ENCODE peak calls at places on chromosomes 2 and 18, in seven cellular contexts. W, V, C, Z, U, T and Q are unnamed samples.

GRCh38 chr18:10928971-10929373 is 220.4 kb downstream of the PIEZO2 start:
- DNase-seq in W (no peak), C (no peak), U (peak), Z (no peak), V (peak), T (no peak), Q (no peak)

GRCh38 chr2:137924019-137924418 is 40.3 kb upstream of the HNMT start:
- DNase-seq in U (no peak), W (peak), V (no peak), Z (peak), T (no peak), C (no peak), Q (no peak)

GRCh38 chr2:145027073-145027459 is 507.1 kb upstream of the ZEB2 start:
- DNase-seq in T (no peak), U (no peak), Z (no peak), V (no peak), W (no peak), C (no peak), Q (no peak)

GRCh38 chr18:8462651-8463185 is 146.5 kb upstream of the RAB12 start:
- DNase-seq in U (no peak), T (no peak), Z (no peak), C (no peak), V (no peak), W (no peak), Q (no peak)

GRCh38 chr2:71330155-71330554 is 1.4 kb upstream of the ZNF638 start:
- DNase-seq in C (no peak), V (no peak), Z (no peak), W (no peak), U (no peak), T (no peak), Q (no peak)

GRCh38 chr2:177753682-177754475 is 318.7 kb downstream of the PDE11A start:
- DNase-seq in U (no peak), V (no peak), C (no peak), Z (peak), T (peak), W (peak), Q (peak)

GRCh38 chr2:74860079-74860478 is 26.2 kb downstream of the HK2 start:
- DNase-seq in W (no peak), T (no peak), V (no peak), Z (no peak), C (no peak), U (no peak), Q (no peak)

GRCh38 chr2:231531408-231532188 is 1.4 kb upstream of the NMUR1 start:
- DNase-seq in C (no peak), W (no peak), V (no peak), T (no peak), U (no peak), Z (no peak), Q (no peak)

GRCh38 chr2:43199492-43200481 is 26.6 kb downstream of the ZFP36L2 start:
- DNase-seq in T (peak), V (no peak), C (no peak), U (no peak), W (no peak), Z (no peak), Q (no peak)

GRCh38 chr2:79275197-79275596 is 115.6 kb upstream of the REG3A start:
- DNase-seq in C (no peak), W (no peak), T (no peak), U (no peak), V (no peak), Z (no peak), Q (no peak)

GRCh38 chr2:69335291-69335690 is 51.7 kb downstream of the GFPT1 start:
- DNase-seq in W (no peak), T (no peak), V (no peak), C (no peak), U (no peak), Z (no peak), Q (no peak)

GRCh38 chr2:3466966-3467365 is 52.4 kb downstream of the ADI1 start:
- DNase-seq in C (no peak), Z (no peak), U (no peak), W (no peak), T (no peak), V (no peak), Q (no peak)

GRCh38 chr2:205451901-205452300 is 230.4 kb upstream of the NRP2 start:
- DNase-seq in V (no peak), W (no peak), U (no peak), C (no peak), Z (no peak), T (no peak), Q (no peak)

GRCh38 chr18:51151568-51152511 is 45.6 kb downstream of the MEX3C start:
- DNase-seq in T (no peak), Z (no peak), C (peak), V (peak), W (no peak), U (peak), Q (peak)

GRCh38 chr2:218806346-218806978 is 24.5 kb downstream of the CYP27A1 start:
- DNase-seq in U (no peak), C (no peak), V (no peak), W (peak), T (peak), Z (peak), Q (peak)

GRCh38 chr2:158038906-158039305 is 62.8 kb upstream of the UPP2 start:
- DNase-seq in W (no peak), U (no peak), V (no peak), C (no peak), Z (no peak), T (no peak), Q (no peak)

GRCh38 chr18:22840606-22841144 is 92.5 kb upstream of the RBBP8 start:
- DNase-seq in C (no peak), U (no peak), Z (no peak), W (no peak), V (no peak), T (no peak), Q (no peak)

GRCh38 chr18:58525517-58525916 is 103.4 kb downstream of the ALPK2 start:
- DNase-seq in Z (no peak), C (no peak), T (no peak), V (no peak), W (no peak), U (no peak), Q (no peak)

GRCh38 chr2:177242136-177242987 is 22.2 kb downstream of the NFE2L2 start:
- DNase-seq in T (peak), U (no peak), C (no peak), W (peak), V (no peak), Z (peak), Q (peak)

GRCh38 chr18:74906189-74906588 is 302.8 kb downstream of the PTGR3 start:
- DNase-seq in W (no peak), C (no peak), V (no peak), U (no peak), T (no peak), Z (no peak), Q (no peak)

GRCh38 chr2:234463626-234464290 is 33.1 kb downstream of the ARL4C start:
- DNase-seq in C (peak), V (no peak), Z (no peak), U (no peak), W (no peak), T (peak), Q (no peak)

GRCh38 chr2:5693288-5694015 is 1.3 kb downstream of the SOX11 start:
- DNase-seq in C (no peak), W (no peak), T (no peak), V (no peak), U (peak), Z (no peak), Q (no peak)

GRCh38 chr18:77376043-77376732 is 126.5 kb downstream of the GALR1 start:
- DNase-seq in W (no peak), Z (no peak), T (no peak), U (no peak), C (no peak), V (no peak), Q (no peak)

GRCh38 chr2:209547726-209548125 is 123.9 kb downstream of the MAP2 start:
- DNase-seq in U (no peak), V (no peak), Z (no peak), T (no peak), W (no peak), C (no peak), Q (no peak)

GRCh38 chr2:151243468-151243867 is 18.2 kb downstream of the RBM43 start:
- DNase-seq in V (no peak), W (no peak), Z (no peak), C (no peak), U (no peak), T (no peak), Q (no peak)

GRCh38 chr2:127122351-127123027 is 15.5 kb upstream of the BIN1 start:
- DNase-seq in Z (no peak), V (no peak), U (no peak), T (no peak), W (no peak), C (no peak), Q (no peak)

GRCh38 chr18:56202567-56203136 is 435.7 kb downstream of the TXNL1 start:
- DNase-seq in Z (no peak), C (no peak), W (peak), T (no peak), U (no peak), V (no peak), Q (no peak)

GRCh38 chr2:168060956-168061750 is 186.2 kb downstream of the STK39 start:
- DNase-seq in V (no peak), T (no peak), C (no peak), Z (no peak), U (no peak), W (no peak), Q (no peak)

GRCh38 chr2:24815171-24815570 is 21.9 kb downstream of the CENPO start:
- DNase-seq in C (no peak), W (no peak), V (no peak), T (no peak), Z (no peak), U (no peak), Q (no peak)

GRCh38 chr2:113407446-113408099 is 29.9 kb upstream of the ZNG1B start:
- DNase-seq in C (no peak), T (no peak), W (no peak), U (no peak), V (no peak), Z (no peak), Q (no peak)

GRCh38 chr2:28408764-28409599 is 16.3 kb downstream of the FOSL2 start:
- DNase-seq in C (peak), Z (no peak), V (no peak), W (peak), U (no peak), T (peak), Q (peak)

GRCh38 chr2:119756837-119757236 is 2.9 kb upstream of the PTPN4 start:
- DNase-seq in W (peak), U (no peak), Z (peak), T (no peak), V (no peak), C (no peak), Q (no peak)